ENCODE peak calls at places on chromosomes 6 and 20, in seven cellular contexts. J, A, B, Z, N, M and R are unnamed samples.

GRCh38 chr6:48490658-48491057 is 379.7 kb upstream of the PTCHD4 start:
- DNase-seq in N (no peak), B (no peak), J (no peak), A (no peak), Z (no peak), M (no peak), R (no peak)

GRCh38 chr20:34965051-34965450 is 9.4 kb downstream of the MYH7B start:
- DNase-seq in J (no peak), A (no peak), Z (no peak), B (no peak), M (no peak), N (no peak), R (no peak)

GRCh38 chr6:13711384-13711725 is 280 bp downstream of the RANBP9 start:
- DNase-seq in M (no peak), N (peak), J (no peak), A (no peak), B (no peak), Z (no peak), R (peak)

GRCh38 chr20:45919536-45919933 is 7.6 kb upstream of the PLTP start:
- DNase-seq in M (no peak), Z (no peak), J (peak), B (no peak), A (no peak), N (peak), R (no peak)

GRCh38 chr20:57570898-57571297 is 10.0 kb downstream of the PCK1 start:
- DNase-seq in N (no peak), M (no peak), Z (no peak), B (no peak), J (no peak), A (no peak), R (no peak)

GRCh38 chr6:13500264-13500663 is 12.9 kb upstream of the GFOD1 start:
- DNase-seq in B (no peak), J (no peak), A (no peak), Z (no peak), N (no peak), M (no peak), R (no peak)

GRCh38 chr20:22797103-22797502 is 212.7 kb upstream of the FOXA2 start:
- DNase-seq in J (no peak), B (no peak), Z (no peak), N (no peak), M (no peak), A (no peak), R (no peak)

GRCh38 chr6:120198033-120198432 is 848.5 kb upstream of the MAN1A1 start:
- DNase-seq in M (no peak), N (peak), Z (no peak), B (no peak), A (no peak), J (no peak), R (no peak)

GRCh38 chr6:42693725-42694323 is 28.6 kb downstream of the PRPH2 start:
- DNase-seq in A (no peak), N (no peak), Z (no peak), J (no peak), M (no peak), B (no peak), R (no peak)

GRCh38 chr6:151279891-151280290 is 40.1 kb downstream of the AKAP12 start:
- DNase-seq in B (no peak), M (no peak), Z (no peak), J (no peak), A (no peak), N (no peak), R (no peak)

GRCh38 chr20:21156266-21156665 is 30.4 kb downstream of the KIZ start:
- DNase-seq in J (no peak), A (no peak), Z (no peak), M (no peak), B (no peak), N (peak), R (no peak)

GRCh38 chr6:43849844-43850243 is 79.8 kb downstream of the VEGFA start:
- DNase-seq in N (peak), B (no peak), M (no peak), J (no peak), Z (no peak), A (no peak), R (no peak)

GRCh38 chr6:37366910-37367309 is 13.1 kb downstream of the RNF8 start:
- DNase-seq in Z (no peak), M (no peak), B (no peak), N (no peak), J (no peak), A (no peak), R (no peak)

GRCh38 chr6:34247481-34248197 is 1.2 kb downstream of the SMIM29 start:
- DNase-seq in M (no peak), N (no peak), J (no peak), Z (peak), B (no peak), A (no peak), R (no peak)

GRCh38 chr6:144036064-144036873 is 28.2 kb upstream of the PLAGL1 start:
- DNase-seq in A (no peak), N (no peak), J (no peak), M (no peak), Z (peak), B (no peak), R (no peak)

GRCh38 chr20:19633985-19634384 is 124.1 kb upstream of the RIN2 start:
- DNase-seq in Z (no peak), A (no peak), N (peak), B (no peak), J (no peak), M (no peak), R (no peak)

GRCh38 chr6:34249469-34250370 is 914 bp upstream of the SMIM29 start:
- DNase-seq in Z (peak), M (no peak), B (no peak), N (no peak), A (no peak), J (no peak), R (no peak)

GRCh38 chr20:48189177-48189576 is 403.9 kb upstream of the SULF2 start:
- DNase-seq in N (peak), B (no peak), J (no peak), M (no peak), Z (no peak), A (no peak), R (no peak)

GRCh38 chr6:15709665-15710269 is 46.9 kb upstream of the DTNBP1 start:
- DNase-seq in B (no peak), N (no peak), J (no peak), Z (no peak), A (no peak), M (no peak), R (no peak)

GRCh38 chr6:16591681-16592549 is 169.3 kb downstream of the ATXN1 start:
- DNase-seq in N (peak), Z (no peak), J (no peak), B (no peak), A (no peak), M (no peak), R (no peak)